ENCODE peak calls at places on chromosomes 5 and 9, in ten cellular contexts. One of them, this sample, is unnamed.

GRCh38 chr9:18189876-18190670 is 283.9 kb upstream of the ADAMTSL1 start:
- DNase-seq in T-cell: no peak
- DNase-seq in C1 segment of cervical spinal cord: no peak
- DNase-seq in omental fat pad: no peak
- DNase-seq in stimulated activated CD4-positive, alpha-beta T cell treated with anti-CD3 and anti-CD28 coated beads, Interleukin-4, amount 100 ng/mL, for 24 hours: no peak
- DNase-seq in non-pigmented ciliary epithelial cell: peak; percentile 20
- DNase-seq in M059J: no peak
- DNase-seq in T-helper 1 cell: no peak
- DNase-seq in right atrium auricular region: no peak
- DNase-seq in dorsolateral prefrontal cortex: no peak
- DNase-seq in this sample: no peak

GRCh38 chr9:92406506-92406905 is 2.1 kb upstream of the OGN start:
- DNase-seq in C1 segment of cervical spinal cord: peak; percentile 7
- DNase-seq in M059J: no peak
- DNase-seq in T-helper 1 cell: peak; percentile 2
- DNase-seq in non-pigmented ciliary epithelial cell: no peak
- DNase-seq in right atrium auricular region: peak; percentile 75
- DNase-seq in T-cell: peak; percentile 6
- DNase-seq in stimulated activated CD4-positive, alpha-beta T cell treated with anti-CD3 and anti-CD28 coated beads, Interleukin-4, amount 100 ng/mL, for 24 hours: peak; percentile 18
- DNase-seq in omental fat pad: no peak
- DNase-seq in dorsolateral prefrontal cortex: peak; percentile 3
- DNase-seq in this sample: no peak

GRCh38 chr9:111853450-111853827 is 43.2 kb upstream of the UGCG start:
- DNase-seq in dorsolateral prefrontal cortex: no peak
- DNase-seq in T-cell: no peak
- DNase-seq in right atrium auricular region: no peak
- DNase-seq in C1 segment of cervical spinal cord: no peak
- DNase-seq in T-helper 1 cell: no peak
- DNase-seq in non-pigmented ciliary epithelial cell: no peak
- DNase-seq in M059J: no peak
- DNase-seq in stimulated activated CD4-positive, alpha-beta T cell treated with anti-CD3 and anti-CD28 coated beads, Interleukin-4, amount 100 ng/mL, for 24 hours: no peak
- DNase-seq in omental fat pad: no peak
- DNase-seq in this sample: no peak

GRCh38 chr5:37840036-37840909 is at the start of gene GDNF:
- DNase-seq in omental fat pad: no peak
- DNase-seq in stimulated activated CD4-positive, alpha-beta T cell treated with anti-CD3 and anti-CD28 coated beads, Interleukin-4, amount 100 ng/mL, for 24 hours: no peak
- DNase-seq in dorsolateral prefrontal cortex: peak; percentile 33
- DNase-seq in M059J: peak; percentile 43
- DNase-seq in C1 segment of cervical spinal cord: peak; percentile 39
- DNase-seq in T-helper 1 cell: no peak
- DNase-seq in T-cell: no peak
- DNase-seq in right atrium auricular region: no peak
- DNase-seq in non-pigmented ciliary epithelial cell: no peak
- DNase-seq in this sample: no peak

GRCh38 chr5:141878186-141878770 is at the start of gene PCDH1:
- DNase-seq in T-helper 1 cell: peak; percentile 39
- DNase-seq in C1 segment of cervical spinal cord: peak; percentile 79
- DNase-seq in dorsolateral prefrontal cortex: peak; percentile 68
- DNase-seq in non-pigmented ciliary epithelial cell: no peak
- DNase-seq in M059J: peak; percentile 38
- DNase-seq in right atrium auricular region: no peak
- DNase-seq in omental fat pad: no peak
- DNase-seq in stimulated activated CD4-positive, alpha-beta T cell treated with anti-CD3 and anti-CD28 coated beads, Interleukin-4, amount 100 ng/mL, for 24 hours: no peak
- DNase-seq in T-cell: no peak
- DNase-seq in this sample: no peak

GRCh38 chr5:180327166-180327565 is 26.0 kb downstream of the GFPT2 start:
- DNase-seq in C1 segment of cervical spinal cord: no peak
- DNase-seq in M059J: no peak
- DNase-seq in T-cell: no peak
- DNase-seq in stimulated activated CD4-positive, alpha-beta T cell treated with anti-CD3 and anti-CD28 coated beads, Interleukin-4, amount 100 ng/mL, for 24 hours: no peak
- DNase-seq in right atrium auricular region: no peak
- DNase-seq in omental fat pad: no peak
- DNase-seq in T-helper 1 cell: no peak
- DNase-seq in dorsolateral prefrontal cortex: no peak
- DNase-seq in non-pigmented ciliary epithelial cell: no peak
- DNase-seq in this sample: no peak

GRCh38 chr9:16266648-16267276 is 603.7 kb downstream of the BNC2 start:
- DNase-seq in dorsolateral prefrontal cortex: no peak
- DNase-seq in non-pigmented ciliary epithelial cell: no peak
- DNase-seq in T-helper 1 cell: no peak
- DNase-seq in right atrium auricular region: no peak
- DNase-seq in T-cell: no peak
- DNase-seq in stimulated activated CD4-positive, alpha-beta T cell treated with anti-CD3 and anti-CD28 coated beads, Interleukin-4, amount 100 ng/mL, for 24 hours: no peak
- DNase-seq in M059J: no peak
- DNase-seq in omental fat pad: no peak
- DNase-seq in C1 segment of cervical spinal cord: no peak
- DNase-seq in this sample: no peak

GRCh38 chr5:464843-465590 is 22.0 kb downstream of the EXOC3 start:
- DNase-seq in M059J: no peak
- DNase-seq in non-pigmented ciliary epithelial cell: no peak
- DNase-seq in right atrium auricular region: no peak
- DNase-seq in omental fat pad: no peak
- DNase-seq in C1 segment of cervical spinal cord: no peak
- DNase-seq in stimulated activated CD4-positive, alpha-beta T cell treated with anti-CD3 and anti-CD28 coated beads, Interleukin-4, amount 100 ng/mL, for 24 hours: no peak
- DNase-seq in T-helper 1 cell: peak; percentile 2
- DNase-seq in dorsolateral prefrontal cortex: no peak
- DNase-seq in T-cell: no peak
- DNase-seq in this sample: no peak

GRCh38 chr5:113119271-113119924 is 142.8 kb downstream of the DCP2 start:
- DNase-seq in C1 segment of cervical spinal cord: no peak
- DNase-seq in stimulated activated CD4-positive, alpha-beta T cell treated with anti-CD3 and anti-CD28 coated beads, Interleukin-4, amount 100 ng/mL, for 24 hours: no peak
- DNase-seq in T-cell: no peak
- DNase-seq in dorsolateral prefrontal cortex: no peak
- DNase-seq in omental fat pad: no peak
- DNase-seq in T-helper 1 cell: no peak
- DNase-seq in M059J: no peak
- DNase-seq in right atrium auricular region: peak; percentile 61
- DNase-seq in non-pigmented ciliary epithelial cell: no peak
- DNase-seq in this sample: no peak

GRCh38 chr9:129763235-129763917 is 10.5 kb upstream of the PTGES start:
- DNase-seq in T-helper 1 cell: no peak
- DNase-seq in stimulated activated CD4-positive, alpha-beta T cell treated with anti-CD3 and anti-CD28 coated beads, Interleukin-4, amount 100 ng/mL, for 24 hours: no peak
- DNase-seq in right atrium auricular region: no peak
- DNase-seq in omental fat pad: no peak
- DNase-seq in dorsolateral prefrontal cortex: no peak
- DNase-seq in non-pigmented ciliary epithelial cell: no peak
- DNase-seq in C1 segment of cervical spinal cord: no peak
- DNase-seq in M059J: peak; percentile 50
- DNase-seq in T-cell: no peak
- DNase-seq in this sample: no peak

GRCh38 chr9:111949919-111950318 is 53.3 kb downstream of the UGCG start:
- DNase-seq in omental fat pad: no peak
- DNase-seq in non-pigmented ciliary epithelial cell: no peak
- DNase-seq in stimulated activated CD4-positive, alpha-beta T cell treated with anti-CD3 and anti-CD28 coated beads, Interleukin-4, amount 100 ng/mL, for 24 hours: no peak
- DNase-seq in T-cell: no peak
- DNase-seq in right atrium auricular region: no peak
- DNase-seq in T-helper 1 cell: no peak
- DNase-seq in M059J: peak; percentile 78
- DNase-seq in C1 segment of cervical spinal cord: no peak
- DNase-seq in dorsolateral prefrontal cortex: no peak
- DNase-seq in this sample: no peak

GRCh38 chr9:107283621-107284616 is 840 bp downstream of the RAD23B start:
- DNase-seq in dorsolateral prefrontal cortex: peak; percentile 62
- DNase-seq in M059J: peak; percentile 92
- DNase-seq in omental fat pad: no peak
- DNase-seq in T-cell: peak; percentile 46
- DNase-seq in right atrium auricular region: no peak
- DNase-seq in T-helper 1 cell: peak; percentile 34
- DNase-seq in stimulated activated CD4-positive, alpha-beta T cell treated with anti-CD3 and anti-CD28 coated beads, Interleukin-4, amount 100 ng/mL, for 24 hours: peak; percentile 64
- DNase-seq in C1 segment of cervical spinal cord: peak; percentile 49
- DNase-seq in non-pigmented ciliary epithelial cell: no peak
- DNase-seq in this sample: no peak

GRCh38 chr9:1005043-1005667 is 28.7 kb downstream of the DMRT3 start:
- DNase-seq in omental fat pad: no peak
- DNase-seq in right atrium auricular region: no peak
- DNase-seq in M059J: peak; percentile 72
- DNase-seq in stimulated activated CD4-positive, alpha-beta T cell treated with anti-CD3 and anti-CD28 coated beads, Interleukin-4, amount 100 ng/mL, for 24 hours: no peak
- DNase-seq in non-pigmented ciliary epithelial cell: peak; percentile 17
- DNase-seq in C1 segment of cervical spinal cord: no peak
- DNase-seq in T-cell: no peak
- DNase-seq in dorsolateral prefrontal cortex: no peak
- DNase-seq in T-helper 1 cell: no peak
- DNase-seq in this sample: no peak

GRCh38 chr5:177447611-177448243 is 1.1 kb downstream of the PRR7 start:
- DNase-seq in C1 segment of cervical spinal cord: peak; percentile 71
- DNase-seq in right atrium auricular region: no peak
- DNase-seq in T-cell: no peak
- DNase-seq in stimulated activated CD4-positive, alpha-beta T cell treated with anti-CD3 and anti-CD28 coated beads, Interleukin-4, amount 100 ng/mL, for 24 hours: no peak
- DNase-seq in dorsolateral prefrontal cortex: peak; percentile 89
- DNase-seq in non-pigmented ciliary epithelial cell: no peak
- DNase-seq in M059J: peak; percentile 99
- DNase-seq in omental fat pad: no peak
- DNase-seq in T-helper 1 cell: no peak
- DNase-seq in this sample: no peak

GRCh38 chr5:16754621-16755020 is 137.8 kb upstream of the RETREG1 start:
- DNase-seq in dorsolateral prefrontal cortex: no peak
- DNase-seq in T-helper 1 cell: no peak
- DNase-seq in T-cell: no peak
- DNase-seq in M059J: no peak
- DNase-seq in right atrium auricular region: no peak
- DNase-seq in stimulated activated CD4-positive, alpha-beta T cell treated with anti-CD3 and anti-CD28 coated beads, Interleukin-4, amount 100 ng/mL, for 24 hours: no peak
- DNase-seq in non-pigmented ciliary epithelial cell: no peak
- DNase-seq in omental fat pad: no peak
- DNase-seq in C1 segment of cervical spinal cord: no peak
- DNase-seq in this sample: no peak

GRCh38 chr9:108484468-108484867 is 371.3 kb downstream of the ACTL7B start:
- DNase-seq in omental fat pad: no peak
- DNase-seq in dorsolateral prefrontal cortex: no peak
- DNase-seq in right atrium auricular region: no peak
- DNase-seq in C1 segment of cervical spinal cord: no peak
- DNase-seq in T-helper 1 cell: no peak
- DNase-seq in T-cell: no peak
- DNase-seq in M059J: no peak
- DNase-seq in stimulated activated CD4-positive, alpha-beta T cell treated with anti-CD3 and anti-CD28 coated beads, Interleukin-4, amount 100 ng/mL, for 24 hours: no peak
- DNase-seq in non-pigmented ciliary epithelial cell: no peak
- DNase-seq in this sample: no peak

GRCh38 chr5:34415559-34416198 is 240.4 kb upstream of the RAI14 start:
- DNase-seq in non-pigmented ciliary epithelial cell: no peak
- DNase-seq in omental fat pad: no peak
- DNase-seq in right atrium auricular region: no peak
- DNase-seq in stimulated activated CD4-positive, alpha-beta T cell treated with anti-CD3 and anti-CD28 coated beads, Interleukin-4, amount 100 ng/mL, for 24 hours: no peak
- DNase-seq in T-helper 1 cell: no peak
- DNase-seq in dorsolateral prefrontal cortex: no peak
- DNase-seq in T-cell: no peak
- DNase-seq in C1 segment of cervical spinal cord: no peak
- DNase-seq in M059J: peak; percentile 84
- DNase-seq in this sample: no peak

GRCh38 chr5:137890850-137891249 is 1.6 kb downstream of the PKD2L2 start:
- DNase-seq in C1 segment of cervical spinal cord: no peak
- DNase-seq in dorsolateral prefrontal cortex: no peak
- DNase-seq in non-pigmented ciliary epithelial cell: no peak
- DNase-seq in omental fat pad: no peak
- DNase-seq in stimulated activated CD4-positive, alpha-beta T cell treated with anti-CD3 and anti-CD28 coated beads, Interleukin-4, amount 100 ng/mL, for 24 hours: no peak
- DNase-seq in right atrium auricular region: no peak
- DNase-seq in T-helper 1 cell: no peak
- DNase-seq in T-cell: no peak
- DNase-seq in M059J: no peak
- DNase-seq in this sample: no peak

This sample was measured in osteocyte.